ENCODE peak calls at places on chromosomes 1 and 21, in eight cellular contexts. C, H, M, E, R, G, V and Q are unnamed samples.

GRCh38 chr1:179929955-179930798 is 24.4 kb upstream of the CEP350 start:
- DNase-seq in M (no peak), H (no peak), C (no peak), E (no peak), R (no peak), V (no peak), G (no peak), Q (peak; percentile 7)

GRCh38 chr1:45456531-45456930 is 34.4 kb downstream of the TESK2 start:
- DNase-seq in C (no peak), E (no peak), H (no peak), M (no peak), G (no peak), V (no peak), R (no peak), Q (no peak)

GRCh38 chr1:92291372-92291999 is 7.3 kb downstream of the GLMN start:
- DNase-seq in H (no peak), V (no peak), R (no peak), M (no peak), E (no peak), G (peak; percentile 55), C (no peak), Q (peak; percentile 83)

GRCh38 chr1:85315789-85316188 is 39.4 kb upstream of the BCL10 start:
- DNase-seq in G (no peak), H (no peak), M (no peak), C (no peak), E (no peak), V (peak; percentile 60), R (no peak), Q (no peak)

GRCh38 chr21:40049959-40050290 is 182.7 kb downstream of the PCP4 start:
- DNase-seq in G (no peak), H (no peak), E (no peak), R (no peak), C (no peak), V (no peak), M (no peak), Q (no peak)

GRCh38 chr1:52633291-52633754 is 355 bp downstream of the SHISAL2A start:
- DNase-seq in G (no peak), R (peak; percentile 50), V (no peak), H (no peak), C (peak; percentile 65), E (peak; percentile 33), M (no peak), Q (no peak)

GRCh38 chr21:9738527-9738926 is 782.9 kb upstream of the TPTE start:
- DNase-seq in V (no peak), H (no peak), E (no peak), M (no peak), C (no peak), G (no peak), R (no peak), Q (no peak)

GRCh38 chr21:15058718-15059316 is 6.0 kb downstream of the NRIP1 start:
- DNase-seq in V (no peak), M (no peak), R (no peak), C (peak; percentile 30), H (no peak), E (no peak), G (no peak), Q (peak; percentile 48)

GRCh38 chr1:191022856-191023255 is 545.2 kb upstream of the BRINP3 start:
- DNase-seq in G (no peak), R (no peak), E (no peak), C (no peak), M (no peak), H (no peak), V (no peak), Q (peak; percentile 80)

GRCh38 chr1:108692724-108693655 is 880 bp downstream of the PRPF38B start:
- DNase-seq in C (peak; percentile 57), H (peak; percentile 38), G (peak; percentile 55), M (no peak), E (peak; percentile 41), V (peak; percentile 52), R (peak; percentile 58), Q (peak; percentile 79)

GRCh38 chr1:65075123-65075976 is 72.7 kb upstream of the AK4 start:
- DNase-seq in R (peak; percentile 75), H (peak; percentile 38), V (no peak), C (peak; percentile 62), M (no peak), E (no peak), G (peak; percentile 83), Q (peak; percentile 85)

GRCh38 chr1:34066921-34067603 is 98.0 kb downstream of the CSMD2 start:
- DNase-seq in G (peak; percentile 70), M (no peak), V (no peak), E (no peak), R (no peak), H (no peak), C (no peak), Q (peak; percentile 0)